ENCODE peak calls at places on chromosomes 1 and 21, in five cellular contexts. B, E, W, V and M are unnamed samples.
A peak's percentile ranks its signal among the peaks of the same experiment; 100 is the strongest.

GRCh38 chr1:245765241-245766000 is 610.6 kb downstream of the KIF26B start:
- DNase-seq in B (no peak), E (no peak), W (peak; percentile 82), V (peak; percentile 42), M (no peak)

GRCh38 chr1:168064216-168064615 is 72.5 kb downstream of the GPR161 start:
- DNase-seq in B (no peak), E (no peak), W (no peak), V (no peak), M (no peak)

GRCh38 chr1:219833214-219833816 is 95.0 kb downstream of the SLC30A10 start:
- DNase-seq in B (no peak), E (no peak), W (no peak), V (no peak), M (no peak)

GRCh38 chr1:204870165-204870912 is at the start of gene NFASC:
- DNase-seq in B (no peak), E (no peak), W (no peak), V (no peak), M (no peak)

GRCh38 chr1:117623698-117624097 is 17.9 kb downstream of the TENT5C start:
- DNase-seq in B (no peak), E (peak; percentile 44), W (no peak), V (no peak), M (no peak)

GRCh38 chr1:62436039-62436465 is 797 bp upstream of the USP1 start:
- DNase-seq in B (no peak), E (no peak), W (no peak), V (no peak), M (no peak)

GRCh38 chr1:161816201-161816600 is 50.1 kb downstream of the ATF6 start:
- DNase-seq in B (no peak), E (peak; percentile 62), W (peak; percentile 70), V (no peak), M (no peak)

GRCh38 chr1:60762176-60762575 is 320.2 kb upstream of the NFIA start:
- DNase-seq in B (no peak), E (no peak), W (peak; percentile 90), V (no peak), M (no peak)

GRCh38 chr21:42878993-42879787 is at the start of gene WDR4:
- DNase-seq in B (peak; percentile 99), E (peak; percentile 100), W (peak; percentile 97), V (peak; percentile 99), M (peak; percentile 98)

GRCh38 chr1:21537932-21538630 is 28.9 kb downstream of the ALPL start:
- DNase-seq in B (peak; percentile 57), E (no peak), W (peak; percentile 68), V (no peak), M (no peak)

GRCh38 chr1:56645663-56646330 is 683 bp downstream of the PRKAA2 start:
- DNase-seq in B (peak; percentile 22), E (no peak), W (peak; percentile 8), V (peak; percentile 44), M (peak; percentile 62)

GRCh38 chr21:42733874-42734273 is 80.5 kb downstream of the PDE9A start:
- DNase-seq in B (no peak), E (no peak), W (no peak), V (no peak), M (no peak)

GRCh38 chr1:155017946-155018316 is 15.3 kb downstream of the ZBTB7B start:
- DNase-seq in B (no peak), E (no peak), W (no peak), V (no peak), M (no peak)

GRCh38 chr1:35502242-35502641 is 55.0 kb downstream of the KIAA0319L start:
- DNase-seq in B (no peak), E (no peak), W (no peak), V (no peak), M (no peak)

GRCh38 chr1:210448293-210448892 is 119.7 kb downstream of the HHAT start:
- DNase-seq in B (peak; percentile 70), E (peak; percentile 50), W (peak; percentile 72), V (peak; percentile 73), M (peak; percentile 68)

GRCh38 chr1:209900734-209901133 is 37.3 kb upstream of the SYT14 start:
- DNase-seq in B (no peak), E (no peak), W (peak; percentile 43), V (peak; percentile 90), M (no peak)

GRCh38 chr1:150022357-150022756 is 11.8 kb upstream of the OTUD7B start:
- DNase-seq in B (peak; percentile 85), E (no peak), W (no peak), V (no peak), M (no peak)

GRCh38 chr21:36567216-36567917 is 87.4 kb upstream of the CLDN14 start:
- DNase-seq in B (no peak), E (no peak), W (no peak), V (no peak), M (no peak)

GRCh38 chr1:16209847-16210407 is 2.5 kb downstream of the ARHGEF19 start:
- DNase-seq in B (no peak), E (no peak), W (no peak), V (no peak), M (peak; percentile 27)

GRCh38 chr1:79859212-79859948 is 852.9 kb upstream of the ADGRL4 start:
- DNase-seq in B (peak; percentile 76), E (no peak), W (peak; percentile 70), V (peak; percentile 47), M (no peak)

GRCh38 chr1:114770989-114771388 is 9.5 kb downstream of the SIKE1 start:
- DNase-seq in B (no peak), E (no peak), W (no peak), V (no peak), M (no peak)

GRCh38 chr1:25610822-25611630 is 5.6 kb upstream of the MAN1C1 start:
- DNase-seq in B (no peak), E (no peak), W (peak; percentile 55), V (peak; percentile 41), M (no peak)

GRCh38 chr21:34191876-34192275 is 118.5 kb downstream of the MRPS6 start:
- DNase-seq in B (no peak), E (no peak), W (no peak), V (no peak), M (no peak)

GRCh38 chr1:244011796-244012195 is 39.3 kb upstream of the ZBTB18 start:
- DNase-seq in B (peak; percentile 22), E (no peak), W (peak; percentile 4), V (no peak), M (no peak)

GRCh38 chr1:110060034-110060661 is 10.3 kb downstream of the ALX3 start:
- DNase-seq in B (peak; percentile 77), E (peak; percentile 33), W (peak; percentile 9), V (peak; percentile 58), M (peak; percentile 53)

GRCh38 chr1:222074317-222074716 is 332.4 kb upstream of the DUSP10 start:
- DNase-seq in B (no peak), E (no peak), W (no peak), V (no peak), M (no peak)
- H3K9ac ChIP-seq in B (no peak overlapping the region), E (no peak overlapping the region), W (no peak overlapping the region), V (no peak overlapping the region), M (no peak overlapping the region)

GRCh38 chr1:8396083-8396911 is 78.4 kb downstream of the SLC45A1 start:
- DNase-seq in B (peak; percentile 86), E (no peak), W (peak; percentile 59), V (no peak), M (peak; percentile 76)

GRCh38 chr1:8395433-8395866 is 77.5 kb downstream of the SLC45A1 start:
- DNase-seq in B (no peak), E (peak; percentile 45), W (no peak), V (no peak), M (no peak)

GRCh38 chr1:8392522-8392921 is 74.6 kb downstream of the SLC45A1 start:
- DNase-seq in B (no peak), E (no peak), W (no peak), V (no peak), M (no peak)

GRCh38 chr1:8396912-8397406 is 79.0 kb downstream of the SLC45A1 start:
- DNase-seq in B (peak; percentile 89), E (peak; percentile 39), W (peak; percentile 98), V (peak; percentile 97), M (no peak)

DNA sequence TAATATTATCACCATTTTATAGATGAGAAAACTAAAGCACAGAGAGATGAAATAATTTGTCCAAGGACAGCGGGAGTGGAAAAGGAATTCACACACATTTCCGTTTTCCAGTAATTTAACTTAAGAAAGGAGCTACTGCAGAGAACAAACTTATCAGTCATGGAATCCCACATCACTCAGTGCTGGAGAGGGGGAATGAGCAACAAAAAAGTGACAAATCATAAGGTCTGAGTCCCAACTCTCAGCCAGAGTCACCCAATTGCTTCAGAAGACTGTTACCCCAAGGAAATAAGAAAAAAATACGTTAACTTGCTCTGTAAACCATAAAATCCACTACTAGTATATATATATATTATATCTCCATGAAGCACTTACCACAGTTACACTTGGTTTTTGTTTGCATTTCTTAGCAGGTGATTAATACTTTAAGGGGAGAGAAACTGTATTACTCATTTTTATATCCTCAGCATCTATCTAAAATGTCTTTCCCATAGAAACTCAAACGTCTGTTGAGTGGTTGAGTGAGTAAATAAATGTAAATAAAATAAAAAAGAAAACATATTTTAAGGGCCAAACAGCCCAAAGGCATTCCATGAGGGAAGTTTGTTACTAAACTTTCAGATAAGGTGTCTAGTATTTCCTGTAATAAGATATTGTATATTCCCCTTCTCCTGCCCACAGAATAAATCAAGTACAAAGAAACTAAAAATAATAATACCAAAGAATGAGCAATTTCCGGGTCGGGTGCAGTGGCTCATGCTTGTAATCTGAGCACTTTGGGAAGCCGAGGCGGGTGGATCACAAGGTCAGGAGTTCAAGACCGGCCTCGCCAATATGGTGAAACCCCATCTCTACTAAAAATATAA is 76.8 kb downstream of the SLC45A1 start:
- DNase-seq in B (no peak), E (no peak), W (peak; percentile 92), V (peak; percentile 93), M (no peak)
- H3K36me3 ChIP-seq in B (peaks cover 2% of the 10 kb centered on the region), E (no peaks in the 10 kb centered on the region), W (peaks cover 2% of the 10 kb centered on the region), V (peaks cover 27% of the 10 kb centered on the region), M (no peaks in the 10 kb centered on the region)

DNA sequence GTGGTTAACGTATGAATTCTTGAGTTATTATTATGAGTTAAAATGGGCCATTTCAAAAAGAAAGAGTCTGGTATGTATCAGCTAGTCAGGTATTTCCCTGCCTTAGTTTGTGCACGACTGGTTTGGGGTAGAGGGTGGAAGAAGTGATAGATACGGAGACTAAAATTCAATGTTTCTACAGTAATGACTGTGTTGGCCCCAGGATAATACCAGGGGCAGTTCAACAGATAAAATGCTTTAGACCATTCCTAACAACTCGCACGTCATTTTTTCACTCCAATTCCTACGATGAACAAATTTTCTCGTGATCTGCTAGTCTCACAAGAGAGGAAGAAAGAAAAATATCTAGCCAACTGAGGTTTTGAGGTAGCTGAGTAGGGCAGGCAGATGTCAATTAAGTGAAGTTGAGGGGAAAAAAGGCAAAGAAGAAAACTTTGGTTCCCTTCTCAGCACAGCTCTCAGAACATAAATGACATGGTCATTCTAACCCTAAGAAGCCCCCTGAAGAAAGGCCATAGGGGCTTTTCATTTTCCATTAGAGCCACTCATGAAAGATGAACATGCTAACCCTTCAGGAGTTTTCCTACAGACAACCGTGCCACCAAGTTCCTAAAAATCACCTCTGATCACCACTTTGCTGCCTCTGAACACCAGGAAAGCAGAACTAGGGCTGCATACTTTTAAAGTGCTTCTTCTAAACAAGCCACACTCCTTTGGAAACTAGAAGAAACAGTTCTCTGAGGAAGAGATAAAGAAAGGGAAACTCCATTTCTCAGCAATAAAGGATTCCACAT is 5.6 kb downstream of the MCOLN2 start:
- DNase-seq in B (no peak), E (no peak), W (no peak), V (no peak), M (no peak)
- H3K4me3 ChIP-seq in B (no peak overlapping the region), E (no peak overlapping the region), W (no peak overlapping the region), V (no peak overlapping the region), M (no peak overlapping the region)

GRCh38 chr1:50158421-50158820 is 49.7 kb downstream of the ELAVL4 start:
- DNase-seq in B (no peak), E (no peak), W (no peak), V (no peak), M (no peak)
- H3K9ac ChIP-seq in B (no peak overlapping the region), E (no peak overlapping the region), W (no peak overlapping the region), V (no peak overlapping the region), M (no peak overlapping the region)